ENCODE peak calls at places on chromosome 15, in six cellular contexts. T, H, R, D, Y and U are unnamed samples.

GRCh38 chr15:28915935-28916334 is 30.2 kb downstream of the APBA2 start:
- DNase-seq in R (no peak), H (peak; percentile 58), D (no peak), T (no peak), Y (no peak), U (no peak)

GRCh38 chr15:85730001-85730820 is 64.5 kb downstream of the KLHL25 start:
- DNase-seq in Y (no peak), D (peak; percentile 65), T (peak; percentile 41), R (peak; percentile 72), H (no peak), U (peak; percentile 49)

GRCh38 chr15:57626713-57627440 is 35.2 kb downstream of the MYZAP start:
- DNase-seq in R (no peak), Y (no peak), T (no peak), D (no peak), H (no peak), U (no peak)

GRCh38 chr15:43275736-43276562 is 9.2 kb upstream of the TGM5 start:
- DNase-seq in H (no peak), Y (no peak), D (no peak), R (no peak), T (no peak), U (no peak)

GRCh38 chr15:82174471-82174870 is 88.1 kb downstream of the EFL1 start:
- DNase-seq in D (no peak), T (no peak), R (no peak), Y (no peak), H (no peak), U (no peak)

GRCh38 chr15:41292521-41292920 is 39.9 kb downstream of the OIP5 start:
- DNase-seq in Y (no peak), H (no peak), T (no peak), D (no peak), R (no peak), U (no peak)

GRCh38 chr15:91892417-91892816 is 38.9 kb downstream of the SLCO3A1 start:
- DNase-seq in H (no peak), T (no peak), Y (no peak), D (no peak), R (no peak), U (no peak)

GRCh38 chr15:48459571-48460461 is 128.6 kb downstream of the DUT start:
- DNase-seq in T (no peak), R (no peak), Y (no peak), H (no peak), D (no peak), U (no peak)

GRCh38 chr15:73047882-73048281 is 4.4 kb upstream of the NEO1 start:
- DNase-seq in T (no peak), D (no peak), H (no peak), Y (no peak), R (no peak), U (no peak)

GRCh38 chr15:38389924-38390542 is 63.9 kb upstream of the FAM98B start:
- DNase-seq in T (peak; percentile 55), R (peak; percentile 79), D (peak; percentile 52), Y (peak; percentile 18), H (no peak), U (peak; percentile 46)

GRCh38 chr15:48510976-48511375 is 134.5 kb downstream of the FBN1 start:
- DNase-seq in R (no peak), T (no peak), H (peak; percentile 68), D (no peak), Y (no peak), U (no peak)

GRCh38 chr15:87477759-87478687 is 778.5 kb downstream of the NTRK3 start:
- DNase-seq in Y (no peak), D (peak; percentile 68), T (no peak), H (peak; percentile 64), R (no peak), U (no peak)

GRCh38 chr15:33492434-33493052 is 181.8 kb downstream of the RYR3 start:
- DNase-seq in H (no peak), R (no peak), D (no peak), T (no peak), Y (no peak), U (no peak)

GRCh38 chr15:45522931-45523331 is 376 bp upstream of the SLC30A4 start:
- DNase-seq in T (peak; percentile 17), R (peak; percentile 6), D (peak; percentile 35), Y (no peak), H (no peak), U (peak; percentile 28)

GRCh38 chr15:29107291-29107890 is 162.2 kb downstream of the NSMCE3 start:
- DNase-seq in R (no peak), T (no peak), H (no peak), Y (no peak), D (no peak), U (no peak)

GRCh38 chr15:76155742-76156141 is 96.0 kb downstream of the TMEM266 start:
- DNase-seq in D (no peak), R (no peak), H (no peak), T (no peak), Y (no peak), U (no peak)

GRCh38 chr15:93428135-93428534 is 339.1 kb upstream of the RGMA start:
- DNase-seq in Y (no peak), H (no peak), D (no peak), T (no peak), R (no peak), U (no peak)

GRCh38 chr15:92079047-92079446 is 225.5 kb downstream of the SLCO3A1 start:
- DNase-seq in H (no peak), R (peak; percentile 54), D (no peak), Y (no peak), T (no peak), U (no peak)

GRCh38 chr15:72118400-72118978 is at the start of gene SENP8:
- DNase-seq in D (no peak), T (no peak), H (no peak), Y (no peak), R (no peak), U (peak; percentile 77)

DNA sequence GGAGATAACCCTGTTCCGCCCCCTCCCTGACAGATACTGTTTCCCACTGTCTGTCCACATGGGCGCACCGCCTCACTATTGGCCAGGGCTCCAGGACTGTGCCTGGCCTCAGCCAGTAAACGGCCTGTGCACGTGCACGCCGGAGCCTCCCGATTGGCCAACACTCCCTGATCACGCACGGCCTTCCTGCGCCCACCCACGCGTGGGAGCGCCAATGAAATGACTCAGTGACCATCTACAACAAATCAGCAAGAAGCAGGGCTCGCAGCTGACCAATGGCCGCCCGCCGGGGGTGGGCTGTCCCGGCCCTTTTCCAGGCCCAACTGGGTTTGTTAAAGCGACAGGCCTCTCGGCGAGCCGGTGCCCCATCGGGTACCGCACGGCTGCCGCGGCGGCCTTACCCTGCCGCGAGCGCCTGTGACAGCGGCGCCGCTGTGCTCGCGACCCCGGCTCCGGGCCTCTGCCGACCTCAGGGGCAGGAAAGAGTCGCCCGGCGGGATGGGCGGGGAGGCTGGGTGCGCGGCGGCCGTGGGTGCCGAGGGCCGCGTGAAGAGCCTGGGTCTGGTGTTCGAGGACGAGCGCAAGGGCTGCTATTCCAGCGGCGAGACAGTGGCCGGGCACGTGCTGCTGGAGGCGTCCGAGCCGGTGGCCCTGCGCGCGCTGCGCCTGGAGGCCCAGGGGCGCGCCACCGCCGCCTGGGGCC is at the start of gene ARRDC4:
- DNase-seq in D (peak; percentile 100), T (peak; percentile 61), R (peak; percentile 47), Y (peak; percentile 18), H (peak; percentile 100), U (peak; percentile 68)
- TF ChIP-seq CTCF in D (no peak), T (no peak), R (no peak), Y (no peak), H (no peak), U (no peak)

GRCh38 chr15:101664303-101664913 is 12.2 kb upstream of the TM2D3 start:
- DNase-seq in H (no peak), T (no peak), Y (no peak), R (no peak), D (no peak), U (no peak)
- TF ChIP-seq CTCF in H (no peak), T (peak; percentile 80), Y (peak; percentile 16), R (no peak), D (peak; percentile 58), U (no peak)

DNA sequence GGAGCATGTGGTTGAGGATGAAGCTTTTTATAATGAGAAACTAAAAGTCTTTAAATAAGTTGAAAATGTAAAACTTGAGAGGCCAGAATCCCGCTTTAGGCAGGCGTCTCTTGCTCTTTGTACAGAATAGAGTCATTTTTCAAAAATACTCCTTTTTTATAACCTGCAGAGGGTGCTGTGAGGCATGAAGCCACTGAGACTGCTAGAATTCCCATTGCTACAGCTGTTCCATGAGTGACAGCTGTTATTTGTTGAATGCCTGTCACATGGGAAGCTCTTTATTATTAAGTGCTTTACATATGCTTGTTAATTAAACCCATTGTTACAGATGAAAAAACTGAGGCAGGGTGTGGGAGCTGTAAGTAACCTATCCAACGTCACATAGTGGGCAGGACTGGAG is 18.5 kb downstream of the MINAR1 start:
- DNase-seq in H (no peak), Y (no peak), R (no peak), D (no peak), T (no peak), U (no peak)
- TF ChIP-seq CTCF in H (no peak), Y (no peak), R (no peak), D (no peak), T (peak; percentile 24), U (no peak)

GRCh38 chr15:89496155-89497098 is at the start of gene RHCG:
- DNase-seq in Y (no peak), H (no peak), T (no peak), R (peak; percentile 61), D (peak; percentile 38), U (peak; percentile 56)
- TF ChIP-seq CTCF in Y (peak; percentile 16), H (peak; percentile 6), T (peak; percentile 72), R (peak; percentile 31), D (peak; percentile 12), U (peak; percentile 19)

GRCh38 chr15:67147410-67147949 is 82.1 kb downstream of the SMAD3 start:
- DNase-seq in R (no peak), T (no peak), H (peak; percentile 52), D (no peak), Y (no peak), U (no peak)

GRCh38 chr15:67148196-67148701 is 82.8 kb downstream of the SMAD3 start:
- DNase-seq in H (peak; percentile 50), D (no peak), Y (no peak), T (no peak), R (no peak), U (no peak)

GRCh38 chr15:67146214-67146613 is 80.8 kb downstream of the SMAD3 start:
- DNase-seq in H (peak; percentile 69), Y (no peak), D (no peak), R (no peak), T (no peak), U (no peak)

GRCh38 chr15:67145710-67146109 is 80.3 kb downstream of the SMAD3 start:
- DNase-seq in R (no peak), T (no peak), H (peak; percentile 37), D (no peak), Y (no peak), U (no peak)

DNA sequence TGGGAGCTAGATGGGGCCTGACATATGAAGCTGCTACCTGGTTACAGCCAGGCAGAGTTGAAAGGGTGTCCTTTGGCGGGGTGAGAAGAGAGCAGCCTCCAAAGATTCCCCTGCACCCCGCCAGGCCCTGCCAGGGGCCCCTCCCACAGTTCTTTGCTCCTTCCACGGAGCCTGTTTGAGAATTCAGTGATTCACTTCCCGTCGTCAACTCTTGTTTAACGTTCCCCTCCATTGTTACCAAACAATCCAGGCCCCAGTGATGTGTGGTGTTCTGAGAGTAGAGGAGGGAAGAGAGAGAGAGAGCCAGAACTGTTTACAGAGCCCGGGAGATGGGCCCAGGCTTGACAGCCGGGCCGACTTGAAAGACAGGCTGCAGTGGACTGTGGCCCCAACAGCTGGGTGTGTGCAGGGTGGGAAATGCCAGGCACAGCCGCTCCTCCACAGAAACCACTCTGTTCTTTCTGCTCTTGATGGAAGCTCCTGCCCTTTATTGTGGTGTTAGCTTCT is 81.5 kb downstream of the SMAD3 start:
- DNase-seq in D (no peak), Y (no peak), T (no peak), H (peak; percentile 80), R (no peak), U (no peak)
- TF ChIP-seq CTCF in D (no peak), Y (no peak), T (no peak), H (no peak), R (no peak), U (no peak)